ENCODE peak calls at places on chromosome 22, in seven cellular contexts. K, T, B, O, I, E and Z are unnamed samples.

GRCh38 chr22:49298834-49299750 is 528.6 kb downstream of the BRD1 start:
- DNase-seq in K (peak), T (no peak), B (no peak), O (no peak), I (no peak), E (no peak), Z (no peak)

GRCh38 chr22:39183991-39184585 is 31.6 kb upstream of the CBX7 start:
- DNase-seq in K (no peak), T (no peak), B (no peak), O (no peak), I (peak), E (no peak), Z (no peak)

GRCh38 chr22:33776491-33776890 is 143.8 kb downstream of the LARGE1 start:
- DNase-seq in K (no peak), T (no peak), B (no peak), O (no peak), I (no peak), E (no peak), Z (no peak)

GRCh38 chr22:38412435-38413084 is 42.4 kb downstream of the KCNJ4 start:
- DNase-seq in K (no peak), T (peak), B (peak), O (no peak), I (no peak), E (peak), Z (peak)

GRCh38 chr22:48245119-48245485 is 1482.7 kb downstream of the TBC1D22A start:
- DNase-seq in K (no peak), T (no peak), B (no peak), O (no peak), I (no peak), E (no peak), Z (no peak)

GRCh38 chr22:44274918-44275665 is 37.7 kb downstream of the SHISAL1 start:
- DNase-seq in K (no peak), T (no peak), B (no peak), O (no peak), I (no peak), E (no peak), Z (no peak)

GRCh38 chr22:19687561-19688300 is 26.6 kb upstream of the SEPTIN5 start:
- DNase-seq in K (no peak), T (no peak), B (no peak), O (no peak), I (no peak), E (no peak), Z (no peak)

GRCh38 chr22:50676211-50676636 is 3.6 kb downstream of the SHANK3 start:
- DNase-seq in K (no peak), T (no peak), B (no peak), O (no peak), I (no peak), E (no peak), Z (no peak)

GRCh38 chr22:32764330-32765116 is 37.0 kb upstream of the TIMP3 start:
- DNase-seq in K (no peak), T (no peak), B (no peak), O (peak), I (peak), E (peak), Z (no peak)

GRCh38 chr22:39634530-39635399 is 64.2 kb downstream of the CACNA1I start:
- DNase-seq in K (peak), T (peak), B (no peak), O (no peak), I (peak), E (no peak), Z (no peak)

GRCh38 chr22:39917091-39917703 is 16.3 kb downstream of the GRAP2 start:
- DNase-seq in K (no peak), T (no peak), B (no peak), O (no peak), I (no peak), E (no peak), Z (no peak)

GRCh38 chr22:26712158-26712557 is 54.8 kb downstream of the MIAT start:
- DNase-seq in K (no peak), T (no peak), B (no peak), O (no peak), I (no peak), E (no peak), Z (no peak)

GRCh38 chr22:45131749-45132148 is 32.0 kb upstream of the NUP50 start:
- DNase-seq in K (no peak), T (no peak), B (no peak), O (peak), I (no peak), E (peak), Z (no peak)

GRCh38 chr22:30575011-30575671 is 676 bp upstream of the GAL3ST1 start:
- DNase-seq in K (peak), T (no peak), B (no peak), O (peak), I (no peak), E (peak), Z (no peak)

GRCh38 chr22:25754527-25755202 is 12.7 kb downstream of the MYO18B start:
- DNase-seq in K (no peak), T (no peak), B (no peak), O (peak), I (peak), E (no peak), Z (no peak)